ENCODE peak calls at places on chromosomes 12 and 14, in seven cellular contexts. W is heart left ventricle, C is fibroblast of lung, R is Peyer's patch, G is A549, J is pancreas, B is mesenchymal stem cell. X is an unnamed sample.

GRCh38 chr12:28866715-28867503 is 282.2 kb upstream of the FAR2 start:
- DNase-seq in C (no peak), G (no peak), B (peak), R (no peak), W (no peak), J (no peak), X (no peak)

GRCh38 chr14:56953884-56954283 is 143.6 kb upstream of the OTX2 start:
- DNase-seq in C (no peak), B (no peak), R (no peak), W (no peak), J (no peak), G (no peak), X (no peak)

GRCh38 chr12:52074006-52074405 is 4.2 kb downstream of the ATG101 start:
- DNase-seq in W (no peak), R (no peak), B (peak), G (no peak), J (no peak), C (peak), X (peak)

GRCh38 chr14:88870777-88871176 is 46.3 kb downstream of the TTC8 start:
- DNase-seq in R (no peak), G (no peak), C (no peak), B (no peak), J (no peak), W (no peak), X (no peak)

GRCh38 chr12:55707841-55708694 is at the start of gene ITGA7:
- DNase-seq in C (no peak), R (peak), B (no peak), G (no peak), W (peak), J (peak), X (peak)

GRCh38 chr14:56136571-56137498 is 18.6 kb downstream of the PELI2 start:
- DNase-seq in W (no peak), G (no peak), J (no peak), B (no peak), C (no peak), R (no peak), X (no peak)

GRCh38 chr12:102917026-102917787 is at the start of gene PAH:
- DNase-seq in C (no peak), G (no peak), W (no peak), J (peak), B (no peak), R (peak), X (no peak)

GRCh38 chr12:31008241-31008711 is 65.4 kb upstream of the DDX11 start:
- DNase-seq in J (no peak), R (no peak), B (no peak), C (no peak), G (no peak), W (no peak), X (no peak)

GRCh38 chr12:92784795-92785562 is 82.2 kb downstream of the PLEKHG7 start:
- DNase-seq in G (peak), B (peak), R (no peak), J (peak), W (no peak), C (peak), X (peak)

GRCh38 chr12:77442633-77443032 is 377.3 kb upstream of the E2F7 start:
- DNase-seq in W (no peak), B (no peak), R (no peak), J (no peak), C (peak), G (no peak), X (no peak)

GRCh38 chr12:84492381-84492883 is 420.2 kb downstream of the SLC6A15 start:
- DNase-seq in J (no peak), R (no peak), G (no peak), C (no peak), B (no peak), W (no peak), X (no peak)

GRCh38 chr12:79534029-79534867 is 156.5 kb downstream of the PAWR start:
- DNase-seq in R (no peak), G (no peak), W (no peak), J (no peak), B (no peak), C (no peak), X (no peak)

GRCh38 chr12:47071241-47071852 is 8.1 kb upstream of the PCED1B start:
- DNase-seq in C (no peak), G (peak), R (no peak), J (no peak), W (no peak), B (peak), X (no peak)

GRCh38 chr14:22159968-22160367 is 429.1 kb downstream of the DAD1 start:
- DNase-seq in B (no peak), W (no peak), C (no peak), G (no peak), R (no peak), J (no peak), X (peak)

DNA sequence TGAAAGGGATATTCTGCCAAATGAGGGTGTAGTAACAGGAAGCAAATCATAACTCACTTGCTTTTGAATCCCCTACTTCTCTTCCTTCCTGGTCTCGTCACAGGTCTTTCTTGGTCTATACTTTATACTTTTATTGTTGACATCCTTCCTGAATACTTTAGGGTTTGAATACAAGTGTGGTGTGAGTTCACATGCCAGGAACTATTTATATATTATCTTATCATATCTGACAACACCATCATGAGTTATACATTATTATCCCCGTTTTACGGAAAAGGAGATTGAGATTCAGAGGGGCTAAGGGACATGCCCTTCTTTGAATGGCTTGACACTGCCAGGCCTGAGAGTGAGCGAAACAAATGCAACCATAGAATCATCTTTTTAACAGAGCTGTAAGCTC is 33.0 kb upstream of the TSPAN8 start:
- DNase-seq in W (no peak), R (no peak), G (no peak), J (no peak), B (no peak), C (no peak), X (no peak)
- H3K4me3 ChIP-seq in W (no peak), R (no peak), G (no peak), J (no peak), B (no peak), C (no peak), X (no peak)

GRCh38 chr12:94193623-94194022 is 45.2 kb downstream of the PLXNC1 start:
- DNase-seq in G (no peak), B (no peak), C (no peak), J (no peak), W (no peak), R (no peak), X (no peak)
- H3K27ac ChIP-seq in G (no peak), B (no peak), C (no peak), J (no peak), W (no peak), R (no peak), X (no peak)

DNA sequence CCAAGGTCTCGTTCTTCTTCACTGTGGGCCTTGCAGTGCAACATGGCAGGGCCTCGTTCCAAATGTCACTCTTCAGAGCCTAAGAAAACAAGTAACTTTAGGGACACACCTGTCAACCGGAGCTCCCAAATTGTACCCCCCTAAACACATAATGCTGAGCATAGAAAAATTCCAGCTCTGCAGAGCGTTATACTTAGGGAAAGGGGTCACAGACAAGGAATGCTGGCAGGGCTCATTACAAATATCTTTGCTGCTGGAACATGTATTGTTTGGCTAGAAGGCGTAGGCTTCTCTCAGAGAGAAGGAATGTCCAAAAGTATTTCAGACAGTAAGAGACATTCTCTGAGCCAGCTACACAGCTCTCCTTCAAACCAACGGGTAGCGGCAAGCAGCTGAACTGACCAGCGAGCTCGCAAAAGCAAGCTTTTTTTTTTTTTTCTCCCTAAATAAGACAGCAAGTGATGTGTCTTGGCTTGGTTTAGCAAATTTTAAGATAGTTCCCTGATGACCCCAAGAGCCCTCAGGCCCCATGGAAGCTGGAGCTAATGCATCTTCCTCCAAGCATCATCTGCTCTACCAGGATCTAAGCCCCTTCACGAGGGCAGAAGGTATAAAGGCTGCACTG is 24.5 kb downstream of the SSH1 start:
- DNase-seq in J (no peak), G (peak), C (peak), R (no peak), B (peak), W (no peak), X (no peak)
- H3K4me3 ChIP-seq in J (no peak), G (peak), C (no peak), R (no peak), B (no peak), W (no peak), X (no peak)

DNA sequence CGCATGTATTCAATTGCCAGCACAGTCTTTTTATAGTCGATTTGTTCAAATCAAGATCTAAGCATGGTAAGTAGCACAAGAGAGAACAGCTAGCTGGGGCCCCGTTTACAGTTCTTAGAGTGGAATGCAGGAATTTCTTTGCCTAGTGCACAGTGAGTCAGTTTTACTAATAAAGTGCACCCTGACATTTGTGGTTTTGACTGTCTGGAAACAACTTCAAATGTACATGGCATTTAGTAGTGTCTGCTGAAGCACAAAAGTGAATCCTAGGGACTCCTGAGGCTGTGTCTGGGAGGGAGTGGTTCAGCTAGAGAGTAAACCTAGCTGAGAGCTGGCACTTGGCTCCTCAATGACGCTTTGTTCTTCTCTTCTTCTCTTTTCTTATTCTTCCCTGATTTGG is 64.9 kb downstream of the TMX1 start:
- DNase-seq in C (peak), R (no peak), B (peak), W (no peak), J (no peak), G (peak), X (no peak)
- H3K27ac ChIP-seq in C (peak), R (no peak), B (peak), W (no peak), J (no peak), G (peak), X (no peak)

DNA sequence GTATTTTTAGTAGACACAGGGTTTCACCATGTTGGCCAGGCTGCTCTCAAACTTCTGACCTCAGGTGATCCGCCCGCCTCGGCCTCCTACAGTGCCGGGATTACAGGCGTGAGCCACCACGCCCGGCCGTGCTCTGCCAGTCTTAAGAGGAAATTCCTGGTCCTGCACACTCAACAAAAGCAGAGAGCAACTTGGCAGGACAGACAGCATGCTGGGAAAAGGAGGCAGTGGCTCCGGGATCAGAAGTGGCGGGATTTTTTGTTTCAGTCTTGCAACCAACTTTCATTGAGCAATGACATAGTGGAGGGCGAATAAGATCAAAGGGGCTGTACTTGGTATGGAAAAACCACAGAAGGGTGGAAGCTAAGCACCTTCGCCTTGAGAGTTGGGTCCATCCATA is 2.1 kb downstream of the CKAP4 start:
- DNase-seq in R (no peak), B (peak), J (peak), C (peak), G (peak), W (no peak), X (no peak)
- H3K4me3 ChIP-seq in R (no peak), B (no peak), J (no peak), C (peak), G (peak), W (peak), X (no peak)

GRCh38 chr14:65038966-65039365 is 52.3 kb downstream of the FNTB start:
- DNase-seq in W (no peak), R (no peak), B (no peak), C (no peak), G (no peak), J (no peak), X (no peak)
- H3K27ac ChIP-seq in W (no peak), R (no peak), B (no peak), C (no peak), G (no peak), J (no peak), X (no peak)

GRCh38 chr12:3492868-3493224 is 1.8 kb downstream of the PRMT8 start:
- DNase-seq in W (no peak), B (no peak), C (no peak), G (no peak), R (no peak), J (no peak), X (no peak)

GRCh38 chr12:3490848-3491382 is at the start of gene PRMT8:
- DNase-seq in B (no peak), G (no peak), W (no peak), R (no peak), J (no peak), C (peak), X (no peak)

GRCh38 chr12:3493225-3494049 is 2.4 kb downstream of the PRMT8 start:
- DNase-seq in J (no peak), G (no peak), C (no peak), B (no peak), W (no peak), R (no peak), X (peak)

GRCh38 chr12:3489057-3489456 is 1.9 kb upstream of the PRMT8 start:
- DNase-seq in W (no peak), B (no peak), C (peak), G (no peak), J (no peak), R (no peak), X (no peak)

GRCh38 chr12:3491938-3492867 is 1.2 kb downstream of the PRMT8 start:
- DNase-seq in G (peak), R (no peak), W (no peak), J (peak), B (peak), C (peak), X (peak)
- H3K4me3 ChIP-seq in G (no peak), R (no peak), W (peak), J (no peak), B (no peak), C (no peak), X (no peak)

GRCh38 chr14:79333198-79333546 is 878.1 kb downstream of the DIO2 start:
- DNase-seq in G (no peak), J (no peak), W (no peak), B (no peak), C (no peak), R (no peak), X (no peak)

GRCh38 chr14:79332504-79333197 is 878.7 kb downstream of the DIO2 start:
- DNase-seq in R (no peak), C (no peak), W (no peak), G (no peak), B (peak), J (no peak), X (no peak)

GRCh38 chr14:79328863-79329262 is 882.4 kb downstream of the DIO2 start:
- DNase-seq in C (peak), G (no peak), B (peak), R (no peak), W (no peak), J (no peak), X (no peak)

GRCh38 chr14:79334272-79334671 is 877.0 kb downstream of the DIO2 start:
- DNase-seq in B (no peak), G (no peak), J (no peak), W (no peak), C (no peak), R (no peak), X (no peak)

DNA sequence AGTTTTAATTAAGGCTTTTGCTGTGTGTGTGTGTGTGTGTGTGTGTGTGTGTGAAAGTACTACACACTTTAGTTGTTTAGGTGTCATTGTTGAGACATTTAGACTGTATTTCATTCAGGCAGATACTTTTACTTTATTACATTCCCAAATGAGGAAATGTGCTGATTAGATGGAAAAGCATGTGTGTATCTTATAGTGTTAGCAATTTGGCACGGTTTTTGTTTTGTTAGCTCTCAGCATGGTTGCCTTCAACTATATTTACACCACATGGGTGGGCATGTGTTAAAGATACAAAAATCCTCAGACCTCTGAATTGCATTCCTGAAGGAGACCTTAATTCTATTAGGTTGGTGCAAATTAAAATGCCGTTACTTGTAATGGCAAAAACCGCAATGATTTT is 879.5 kb downstream of the DIO2 start:
- DNase-seq in B (no peak), C (no peak), G (no peak), W (no peak), R (no peak), J (no peak), X (no peak)
- H3K27ac ChIP-seq in B (no peak), C (no peak), G (no peak), W (no peak), R (no peak), J (no peak), X (no peak)

DNA sequence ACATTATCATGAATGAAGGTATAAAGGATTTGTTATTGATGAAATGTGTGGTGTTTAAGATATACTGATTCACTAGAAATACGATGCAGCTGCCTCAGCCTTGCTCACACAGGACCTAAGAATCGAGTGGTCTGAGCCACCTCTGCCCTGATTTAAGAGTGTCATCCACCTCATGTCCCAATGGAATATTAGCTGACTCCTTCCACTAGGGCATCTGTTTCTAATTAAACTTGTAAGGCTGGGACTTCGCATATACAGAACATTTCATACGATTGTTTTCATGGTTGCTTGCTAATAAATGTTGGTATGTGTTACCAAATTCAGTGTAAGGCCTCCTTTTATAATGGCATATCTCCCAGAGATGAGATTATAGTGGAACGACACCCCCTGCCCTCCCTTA is 410.8 kb upstream of the PDE3A start:
- DNase-seq in C (peak), W (no peak), J (no peak), R (no peak), B (no peak), G (no peak), X (no peak)
- H3K4me3 ChIP-seq in C (no peak), W (no peak), J (no peak), R (no peak), B (no peak), G (no peak), X (no peak)

DNA sequence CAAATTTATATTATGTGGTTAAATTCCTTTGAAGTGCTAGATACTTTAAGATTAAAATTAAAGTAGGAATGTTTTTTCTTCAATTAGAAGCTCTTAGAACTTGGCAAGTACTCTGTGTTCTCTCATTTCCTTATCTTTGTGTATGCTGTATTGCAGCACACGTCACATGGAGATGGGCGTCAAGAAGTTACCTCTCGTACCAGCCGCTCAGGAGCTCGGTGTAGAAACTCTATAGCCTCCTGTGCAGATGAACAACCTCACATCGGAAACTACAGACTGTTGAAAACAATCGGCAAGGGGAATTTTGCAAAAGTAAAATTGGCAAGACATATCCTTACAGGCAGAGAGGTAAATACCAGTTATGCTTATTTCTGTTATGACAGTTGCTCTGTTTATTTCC is 19.7 kb downstream of the MARK3 start:
- DNase-seq in C (peak), W (no peak), J (peak), R (no peak), G (no peak), B (no peak), X (no peak)
- H3K27ac ChIP-seq in C (no peak), W (peak), J (peak), R (no peak), G (no peak), B (no peak), X (no peak)

X was measured in DND-41.